ENCODE peak calls at places on chromosomes 5 and 9, in six cellular contexts. One of them, this sample, is unnamed.
A peak's percentile ranks its signal among the peaks of the same experiment; 100 is the strongest.

GRCh38 chr5:84474126-84474525 is 89.4 kb upstream of the EDIL3 start:
- DNase-seq in suprapubic skin: no peak
- DNase-seq in transverse colon: no peak
- DNase-seq in upper lobe of left lung: no peak
- DNase-seq in ovary: no peak
- DNase-seq in A549: no peak
- DNase-seq in this sample: no peak

GRCh38 chr9:93620881-93621820 is 44.8 kb downstream of the PHF2 start:
- DNase-seq in transverse colon: no peak
- DNase-seq in upper lobe of left lung: no peak
- DNase-seq in suprapubic skin: no peak
- DNase-seq in A549: no peak
- DNase-seq in ovary: peak; percentile 16
- DNase-seq in this sample: peak; percentile 46

GRCh38 chr5:171541380-171541779 is 121.9 kb downstream of the FGF18 start:
- DNase-seq in ovary: no peak
- DNase-seq in suprapubic skin: no peak
- DNase-seq in upper lobe of left lung: no peak
- DNase-seq in A549: no peak
- DNase-seq in transverse colon: no peak
- DNase-seq in this sample: peak; percentile 22

GRCh38 chr5:126848253-126848652 is 71.3 kb downstream of the LMNB1 start:
- DNase-seq in upper lobe of left lung: no peak
- DNase-seq in suprapubic skin: no peak
- DNase-seq in ovary: no peak
- DNase-seq in transverse colon: no peak
- DNase-seq in A549: no peak
- DNase-seq in this sample: no peak

GRCh38 chr5:69502375-69503143 is 10.0 kb downstream of the OCLN start:
- DNase-seq in A549: no peak
- DNase-seq in upper lobe of left lung: no peak
- DNase-seq in transverse colon: no peak
- DNase-seq in suprapubic skin: no peak
- DNase-seq in ovary: no peak
- DNase-seq in this sample: no peak

GRCh38 chr9:94872921-94873511 is 146.5 kb downstream of the AOPEP start:
- DNase-seq in A549: no peak
- DNase-seq in ovary: no peak
- DNase-seq in upper lobe of left lung: no peak
- DNase-seq in suprapubic skin: no peak
- DNase-seq in transverse colon: no peak
- DNase-seq in this sample: no peak

GRCh38 chr5:76714771-76715483 is 999 bp upstream of the F2R start:
- DNase-seq in ovary: peak; percentile 27
- DNase-seq in upper lobe of left lung: peak; percentile 85
- DNase-seq in suprapubic skin: no peak
- DNase-seq in transverse colon: peak; percentile 21
- DNase-seq in A549: peak; percentile 30
- DNase-seq in this sample: no peak

GRCh38 chr5:159463590-159464321 is 133.5 kb upstream of the IL12B start:
- DNase-seq in transverse colon: no peak
- DNase-seq in ovary: no peak
- DNase-seq in upper lobe of left lung: no peak
- DNase-seq in A549: peak; percentile 47
- DNase-seq in suprapubic skin: no peak
- DNase-seq in this sample: no peak

GRCh38 chr5:19920761-19921160 is 67.2 kb downstream of the CDH18 start:
- DNase-seq in suprapubic skin: no peak
- DNase-seq in ovary: no peak
- DNase-seq in A549: no peak
- DNase-seq in transverse colon: no peak
- DNase-seq in upper lobe of left lung: no peak
- DNase-seq in this sample: no peak

GRCh38 chr9:130235558-130236435 is 29.8 kb upstream of the HMCN2 start:
- DNase-seq in A549: peak; percentile 48
- DNase-seq in ovary: peak; percentile 79
- DNase-seq in transverse colon: peak; percentile 66
- DNase-seq in upper lobe of left lung: peak; percentile 95
- DNase-seq in suprapubic skin: no peak
- DNase-seq in this sample: peak; percentile 67
- TF ChIP-seq EP300 in A549: no peak
- TF ChIP-seq EP300 in ovary: no peak
- TF ChIP-seq EP300 in transverse colon: no peak
- TF ChIP-seq EP300 in upper lobe of left lung: no peak
- TF ChIP-seq EP300 in suprapubic skin: no peak
- TF ChIP-seq EP300 in this sample: no peak

DNA sequence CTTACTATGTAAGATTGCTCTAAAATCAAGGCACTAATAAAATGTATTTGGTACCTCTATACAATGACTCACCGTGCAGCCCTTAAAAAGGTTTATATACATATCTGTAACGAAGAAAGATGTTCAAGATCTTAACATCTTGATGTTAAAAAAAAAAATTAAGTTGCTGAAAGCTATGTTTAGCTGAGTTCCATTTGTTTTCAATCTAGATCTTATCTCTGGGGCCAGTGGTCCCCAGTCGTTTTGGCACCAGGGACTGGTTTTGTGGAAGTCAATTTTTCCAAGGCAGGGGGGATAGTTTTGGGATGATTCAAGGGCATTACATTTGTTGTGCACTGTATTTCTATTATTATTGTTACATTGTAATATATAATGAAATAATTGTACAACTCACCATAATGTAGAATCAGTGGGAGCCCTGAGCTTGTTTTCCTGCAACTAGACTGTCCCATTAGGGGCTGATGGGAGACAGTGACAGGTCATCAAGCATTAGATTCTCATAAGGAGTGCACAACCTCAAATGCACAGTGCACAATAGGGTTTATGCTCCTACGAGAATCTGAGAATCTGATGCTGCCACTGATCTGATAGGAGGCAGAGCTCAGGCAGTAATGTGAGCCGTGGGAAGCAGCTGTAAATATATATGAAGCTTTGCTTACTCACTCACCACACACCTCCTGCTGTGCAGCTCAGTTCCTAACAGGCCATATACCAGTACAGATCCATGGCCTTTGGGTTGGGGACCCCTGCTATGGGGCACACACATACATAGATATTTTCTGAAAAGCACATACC is 27.6 kb upstream of the TSLP start:
- DNase-seq in A549: no peak
- DNase-seq in suprapubic skin: no peak
- DNase-seq in transverse colon: no peak
- DNase-seq in upper lobe of left lung: no peak
- DNase-seq in ovary: no peak
- DNase-seq in this sample: no peak
- TF ChIP-seq EP300 in A549: no peak
- TF ChIP-seq EP300 in suprapubic skin: no peak
- TF ChIP-seq EP300 in transverse colon: no peak
- TF ChIP-seq EP300 in upper lobe of left lung: no peak
- TF ChIP-seq EP300 in ovary: no peak
- TF ChIP-seq EP300 in this sample: no peak

GRCh38 chr9:91898451-91899433 is 51.3 kb downstream of the ROR2 start:
- DNase-seq in ovary: no peak
- DNase-seq in upper lobe of left lung: peak; percentile 36
- DNase-seq in A549: no peak
- DNase-seq in suprapubic skin: no peak
- DNase-seq in transverse colon: peak; percentile 37
- DNase-seq in this sample: peak; percentile 39
- TF ChIP-seq EP300 in ovary: no peak
- TF ChIP-seq EP300 in upper lobe of left lung: no peak
- TF ChIP-seq EP300 in A549: no peak
- TF ChIP-seq EP300 in suprapubic skin: no peak
- TF ChIP-seq EP300 in transverse colon: peak; percentile 70
- TF ChIP-seq EP300 in this sample: no peak

DNA sequence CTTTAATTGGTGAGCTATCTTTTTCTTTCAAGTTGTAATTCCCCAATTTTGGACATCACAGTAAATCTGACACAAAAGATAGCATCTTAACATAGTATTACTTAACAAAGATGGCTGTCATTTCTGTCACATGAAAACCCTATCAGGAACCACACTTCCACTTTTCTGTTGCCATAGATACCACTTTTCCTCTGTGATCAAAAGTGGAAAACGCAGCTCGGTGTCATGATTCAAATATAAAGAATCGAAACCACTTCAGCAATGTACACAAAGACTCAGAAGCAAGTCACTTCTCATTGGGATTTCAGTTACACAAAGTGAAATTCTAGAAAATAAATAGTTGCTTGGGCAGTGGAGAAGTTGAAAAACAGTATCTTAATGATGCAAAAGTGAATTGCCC is 524.9 kb upstream of the ITGA1 start:
- DNase-seq in ovary: no peak
- DNase-seq in A549: no peak
- DNase-seq in suprapubic skin: no peak
- DNase-seq in transverse colon: no peak
- DNase-seq in upper lobe of left lung: no peak
- DNase-seq in this sample: no peak
- TF ChIP-seq EP300 in ovary: no peak
- TF ChIP-seq EP300 in A549: no peak
- TF ChIP-seq EP300 in suprapubic skin: no peak
- TF ChIP-seq EP300 in transverse colon: no peak
- TF ChIP-seq EP300 in upper lobe of left lung: no peak
- TF ChIP-seq EP300 in this sample: no peak

DNA sequence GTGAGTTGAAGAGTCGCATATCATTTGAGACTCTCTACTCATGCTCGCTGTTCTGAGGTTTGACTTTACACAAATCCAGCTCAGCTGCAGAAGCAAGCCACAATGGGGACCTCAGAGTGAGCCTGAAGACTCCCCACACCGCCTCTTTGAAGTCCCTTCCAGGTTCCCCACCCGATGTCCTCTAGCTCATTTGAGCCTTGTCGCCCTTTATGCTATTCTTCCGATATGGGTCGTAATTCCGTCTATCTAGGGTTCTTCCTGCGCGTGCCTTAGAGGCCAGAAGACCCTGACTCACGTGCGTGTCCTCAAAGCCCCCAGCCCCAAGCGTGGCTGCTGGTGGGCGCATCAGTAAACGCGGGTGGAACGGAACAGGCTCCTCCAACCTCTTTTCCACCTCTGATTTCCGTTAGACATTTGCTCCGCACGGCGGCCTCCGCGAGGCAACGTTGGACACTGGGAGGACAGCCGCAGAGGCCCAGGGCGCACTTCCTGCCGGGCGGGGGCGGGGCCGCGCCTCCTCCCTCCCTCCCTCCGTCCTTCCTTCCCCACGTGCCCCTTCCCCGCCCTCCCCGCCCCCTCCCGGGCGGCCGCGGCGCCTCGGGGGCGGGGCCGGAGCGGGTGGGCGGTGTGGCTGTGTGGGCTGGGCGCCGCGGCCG is at the start of gene SNX30:
- DNase-seq in upper lobe of left lung: peak; percentile 98
- DNase-seq in A549: peak; percentile 84
- DNase-seq in suprapubic skin: peak; percentile 92
- DNase-seq in ovary: peak; percentile 90
- DNase-seq in transverse colon: peak; percentile 94
- DNase-seq in this sample: peak; percentile 92
- TF ChIP-seq EP300 in upper lobe of left lung: no peak
- TF ChIP-seq EP300 in A549: no peak
- TF ChIP-seq EP300 in suprapubic skin: no peak
- TF ChIP-seq EP300 in ovary: no peak
- TF ChIP-seq EP300 in transverse colon: no peak
- TF ChIP-seq EP300 in this sample: no peak

DNA sequence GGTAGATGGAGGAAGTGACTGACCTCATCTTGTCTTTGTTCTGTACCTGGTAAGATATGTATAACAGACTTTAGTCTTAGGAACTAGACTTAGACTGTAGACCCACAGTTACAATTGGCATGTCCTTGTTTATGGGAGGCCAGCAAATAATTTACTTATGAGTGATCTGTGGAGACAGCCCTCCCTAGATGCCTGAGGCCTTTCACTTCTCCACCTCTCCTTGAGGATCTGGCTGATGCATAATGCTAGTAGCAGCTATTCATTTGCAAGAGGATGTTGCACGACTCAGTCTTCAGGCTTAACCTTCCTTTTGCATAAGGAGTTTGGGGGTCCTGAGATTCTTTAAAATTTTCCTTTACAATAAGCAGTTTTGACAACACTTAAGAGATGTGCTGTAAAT is 100.7 kb downstream of the YTHDC2 start:
- DNase-seq in upper lobe of left lung: no peak
- DNase-seq in suprapubic skin: no peak
- DNase-seq in transverse colon: no peak
- DNase-seq in ovary: no peak
- DNase-seq in A549: no peak
- DNase-seq in this sample: no peak
- TF ChIP-seq EP300 in upper lobe of left lung: no peak
- TF ChIP-seq EP300 in suprapubic skin: no peak
- TF ChIP-seq EP300 in transverse colon: no peak
- TF ChIP-seq EP300 in ovary: no peak
- TF ChIP-seq EP300 in A549: no peak
- TF ChIP-seq EP300 in this sample: no peak

This sample was measured in stomach.